ENCODE peak calls at places on chromosomes 7 and 10, in six cellular contexts. G is heart left ventricle, V is gastrocnemius medialis, W is GM12892, L is IMR-90, E is endothelial cell of umbilical vein. J is an unnamed sample.

GRCh38 chr7:131194070-131194865 is 133.4 kb upstream of the MKLN1 start:
- DNase-seq in E (no peak), L (no peak), V (no peak), W (no peak), G (no peak), J (no peak)

GRCh38 chr7:118877187-118877586 is 652.7 kb downstream of the ANKRD7 start:
- DNase-seq in E (no peak), W (no peak), L (no peak), G (no peak), V (no peak), J (no peak)

GRCh38 chr7:16754869-16755317 is 1.3 kb downstream of the TSPAN13 start:
- DNase-seq in E (no peak), G (no peak), V (no peak), L (no peak), W (no peak), J (peak; percentile 39)

GRCh38 chr7:50626971-50627370 is 61.8 kb upstream of the DDC start:
- DNase-seq in W (no peak), G (no peak), L (no peak), V (no peak), E (no peak), J (no peak)

GRCh38 chr7:101941481-101942383 is 124.3 kb downstream of the CUX1 start:
- DNase-seq in V (peak; percentile 69), E (peak; percentile 64), L (peak; percentile 72), G (no peak), W (no peak), J (peak; percentile 50)

GRCh38 chr7:631966-632830 is 94.3 kb upstream of the DNAAF5 start:
- DNase-seq in E (no peak), W (no peak), G (peak; percentile 49), L (no peak), V (no peak), J (no peak)

GRCh38 chr7:30861612-30862011 is 50.0 kb upstream of the AQP1 start:
- DNase-seq in G (no peak), L (no peak), E (no peak), V (no peak), W (no peak), J (no peak)

GRCh38 chr10:119165171-119166110 is at the start of gene SFXN4:
- DNase-seq in W (peak; percentile 79), V (peak; percentile 81), G (peak; percentile 91), L (peak; percentile 24), E (peak; percentile 68), J (peak; percentile 88)

GRCh38 chr10:97361050-97361901 is 26.7 kb upstream of the FRAT2 start:
- DNase-seq in G (no peak), V (no peak), W (no peak), E (peak; percentile 34), L (peak; percentile 7), J (no peak)

GRCh38 chr10:34824870-34825269 is 9.8 kb upstream of the PARD3 start:
- DNase-seq in G (no peak), V (no peak), E (no peak), L (no peak), W (no peak), J (peak; percentile 28)

GRCh38 chr7:9719303-9719702 is 1254.4 kb upstream of the PHF14 start:
- DNase-seq in E (no peak), L (no peak), W (no peak), G (no peak), V (no peak), J (no peak)

GRCh38 chr7:103658055-103659010 is 212.3 kb upstream of the SLC26A5 start:
- DNase-seq in W (no peak), L (peak; percentile 29), G (no peak), E (no peak), V (no peak), J (no peak)

GRCh38 chr10:67114945-67115344 is 189.1 kb downstream of the LRRTM3 start:
- DNase-seq in G (no peak), V (no peak), E (no peak), L (no peak), W (no peak), J (no peak)

GRCh38 chr10:79153753-79154152 is 85.0 kb downstream of the ZMIZ1 start:
- DNase-seq in L (no peak), E (no peak), V (peak; percentile 93), W (no peak), G (peak; percentile 88), J (no peak)

GRCh38 chr10:123622381-123622780 is 43.8 kb upstream of the GPR26 start:
- DNase-seq in L (no peak), E (no peak), G (no peak), W (no peak), V (no peak), J (no peak)

GRCh38 chr7:67364441-67365017 is 367.9 kb downstream of the TYW1 start:
- DNase-seq in L (no peak), V (peak; percentile 68), W (no peak), G (no peak), E (no peak), J (no peak)

GRCh38 chr7:81937091-81937490 is 167.2 kb upstream of the HGF start:
- DNase-seq in E (no peak), V (no peak), L (peak; percentile 8), W (no peak), G (no peak), J (no peak)

GRCh38 chr7:133837248-133837647 is 289.9 kb upstream of the LRGUK start:
- DNase-seq in W (no peak), G (no peak), E (peak; percentile 10), L (no peak), V (no peak), J (no peak)

GRCh38 chr10:10845826-10846225 is 171.8 kb upstream of the CELF2 start:
- DNase-seq in W (no peak), G (no peak), L (no peak), V (no peak), E (no peak), J (no peak)

GRCh38 chr7:149708026-149708425 is 65.4 kb downstream of the ZNF467 start:
- DNase-seq in V (no peak), L (no peak), G (no peak), E (no peak), W (no peak), J (no peak)

GRCh38 chr10:52077796-52078195 is 236.3 kb upstream of the DKK1 start:
- DNase-seq in V (no peak), L (no peak), G (no peak), W (no peak), E (no peak), J (no peak)

GRCh38 chr7:125357681-125358440 is 428.2 kb upstream of the POT1 start:
- DNase-seq in E (peak; percentile 32), G (no peak), V (no peak), L (no peak), W (no peak), J (no peak)

GRCh38 chr7:78794101-78794500 is 659.4 kb downstream of the MAGI2 start:
- DNase-seq in W (no peak), V (no peak), L (peak; percentile 82), E (no peak), G (no peak), J (no peak)

GRCh38 chr10:71250842-71251241 is 38.5 kb downstream of the UNC5B start:
- DNase-seq in G (no peak), W (no peak), L (peak; percentile 31), E (no peak), V (no peak), J (no peak)

GRCh38 chr10:71251319-71251718 is 38.9 kb downstream of the UNC5B start:
- DNase-seq in L (no peak), G (no peak), E (no peak), V (no peak), W (no peak), J (no peak)

GRCh38 chr10:71253981-71254818 is 41.8 kb downstream of the UNC5B start:
- DNase-seq in L (no peak), V (no peak), G (peak; percentile 62), E (peak; percentile 28), W (no peak), J (no peak)

GRCh38 chr10:71250405-71250804 is 38.0 kb downstream of the UNC5B start:
- DNase-seq in V (no peak), E (no peak), G (no peak), W (no peak), L (no peak), J (no peak)

GRCh38 chr10:71252195-71252594 is 39.8 kb downstream of the UNC5B start:
- DNase-seq in L (no peak), W (no peak), G (peak; percentile 22), E (no peak), V (no peak), J (no peak)
- TF ChIP-seq POLR2A in L (no peak), W (no peak), G (no peak), E (no peak), V (no peak), J (no peak)

DNA sequence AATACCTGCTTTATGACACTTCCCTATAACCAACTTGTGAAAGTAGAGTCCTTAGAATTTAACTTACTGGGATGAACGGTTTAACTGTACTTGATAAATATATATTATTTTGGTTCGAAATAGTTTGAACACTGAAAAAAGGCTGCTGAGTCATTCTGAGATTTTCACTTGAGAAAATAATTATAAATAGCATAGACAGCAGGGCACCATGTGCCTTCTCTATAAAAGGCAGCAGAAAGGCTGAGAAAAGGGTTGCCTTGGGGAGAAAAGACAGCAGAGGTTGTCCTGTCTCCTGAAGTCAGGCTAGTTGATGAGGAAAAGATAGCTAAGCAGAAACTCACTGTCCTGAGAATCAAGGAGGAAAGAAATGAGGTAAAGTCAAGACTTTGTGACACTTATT is 92.4 kb downstream of the CTTNBP2 start:
- DNase-seq in W (no peak), V (no peak), E (no peak), L (peak; percentile 54), G (no peak), J (no peak)
- TF ChIP-seq POLR2A in W (no peak), V (no peak), E (no peak), L (no peak), G (no peak), J (no peak)

GRCh38 chr7:95324396-95324795 is at the start of gene PON1:
- DNase-seq in G (peak; percentile 55), V (no peak), L (no peak), E (no peak), W (no peak), J (no peak)
- TF ChIP-seq POLR2A in G (no peak), V (no peak), L (no peak), E (no peak), W (no peak), J (no peak)

GRCh38 chr7:31935115-31935514 is 135.1 kb downstream of the PDE1C start:
- DNase-seq in V (no peak), L (no peak), G (no peak), E (peak; percentile 68), W (no peak), J (no peak)

GRCh38 chr7:31937982-31938381 is 132.2 kb downstream of the PDE1C start:
- DNase-seq in E (no peak), L (no peak), G (no peak), V (no peak), W (no peak), J (no peak)

GRCh38 chr7:31935671-31936070 is 134.5 kb downstream of the PDE1C start:
- DNase-seq in E (peak; percentile 2), W (no peak), L (no peak), G (no peak), V (no peak), J (no peak)

GRCh38 chr7:31933481-31933880 is 136.7 kb downstream of the PDE1C start:
- DNase-seq in L (peak; percentile 28), G (no peak), W (no peak), E (no peak), V (no peak), J (no peak)

DNA sequence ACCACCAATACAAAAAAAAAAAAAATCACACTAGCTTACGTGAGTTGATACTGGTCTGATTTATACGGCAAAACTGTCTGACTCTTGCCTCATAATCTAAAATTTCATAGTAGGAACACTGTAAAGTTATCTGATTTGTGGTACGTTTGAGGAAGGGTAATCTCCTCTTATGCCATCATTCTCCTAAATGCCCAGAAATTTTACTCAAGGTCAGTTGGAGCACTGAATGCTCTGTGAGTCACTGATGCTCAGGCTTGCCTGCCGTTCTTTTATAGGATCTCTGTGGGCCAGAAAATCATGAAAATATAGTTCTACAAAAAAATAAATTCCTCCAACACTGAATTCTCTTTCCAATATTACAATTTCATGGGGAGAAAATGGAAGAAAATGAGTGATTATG is 135.7 kb downstream of the PDE1C start:
- DNase-seq in V (no peak), W (no peak), L (no peak), G (no peak), E (no peak), J (no peak)
- TF ChIP-seq POLR2A in V (no peak), W (no peak), L (no peak), G (no peak), E (no peak), J (no peak)

J was measured in erythroblast.